ENCODE peak calls at places on chromosomes 6 and 20, in seven cellular contexts. L is NCI-H82, T is left lung, C is AML-193, I is NCI-H1417, V is NCI-H1436, Y is SK-MEL-5. G is an unnamed sample.

GRCh38 chr6:26284537-26285142 is 80.4 kb upstream of the BTN3A2 start:
- DNase-seq in L (peak; percentile 80), T (peak; percentile 87), C (peak; percentile 45), I (peak; percentile 63), V (peak; percentile 36), Y (peak; percentile 72), G (peak; percentile 65)

GRCh38 chr6:1986454-1987243 is 258.8 kb downstream of the GMDS start:
- DNase-seq in L (no peak), T (no peak), C (no peak), I (no peak), V (no peak), Y (no peak), G (no peak)

GRCh38 chr6:83265384-83265783 is 72.2 kb downstream of the RWDD2A start:
- DNase-seq in L (no peak), T (no peak), C (no peak), I (no peak), V (no peak), Y (no peak), G (no peak)

GRCh38 chr6:36927691-36928546 is 26.6 kb upstream of the PI16 start:
- DNase-seq in L (no peak), T (no peak), C (no peak), I (no peak), V (no peak), Y (no peak), G (no peak)

GRCh38 chr6:38510205-38510604 is 129.5 kb downstream of the BTBD9 start:
- DNase-seq in L (no peak), T (no peak), C (no peak), I (no peak), V (no peak), Y (no peak), G (no peak)

GRCh38 chr6:148076046-148076445 is 266.6 kb upstream of the SASH1 start:
- DNase-seq in L (no peak), T (no peak), C (no peak), I (no peak), V (no peak), Y (no peak), G (no peak)

GRCh38 chr6:35717449-35718353 is 19.1 kb upstream of the ARMC12 start:
- DNase-seq in L (no peak), T (no peak), C (no peak), I (no peak), V (no peak), Y (no peak), G (no peak)

GRCh38 chr6:90907931-90908655 is 321.2 kb upstream of the MAP3K7 start:
- DNase-seq in L (no peak), T (no peak), C (no peak), I (no peak), V (no peak), Y (no peak), G (no peak)

GRCh38 chr6:150934380-150934779 is 68.9 kb downstream of the MTHFD1L start:
- DNase-seq in L (no peak), T (no peak), C (no peak), I (no peak), V (no peak), Y (no peak), G (no peak)

GRCh38 chr6:106309024-106309423 is 16.5 kb downstream of the ATG5 start:
- DNase-seq in L (no peak), T (no peak), C (no peak), I (no peak), V (no peak), Y (no peak), G (no peak)

GRCh38 chr6:56659721-56660373 is 17.2 kb upstream of the DST start:
- DNase-seq in L (no peak), T (no peak), C (no peak), I (no peak), V (no peak), Y (no peak), G (no peak)

GRCh38 chr20:57268399-57269076 is 2.1 kb upstream of the BMP7 start:
- DNase-seq in L (no peak), T (no peak), C (no peak), I (no peak), V (no peak), Y (no peak), G (no peak)

GRCh38 chr6:132675002-132675401 is 16.0 kb upstream of the TAAR1 start:
- DNase-seq in L (no peak), T (no peak), C (no peak), I (no peak), V (no peak), Y (peak; percentile 6), G (no peak)

GRCh38 chr20:43513298-43514061 is 6.0 kb downstream of the L3MBTL1 start:
- DNase-seq in L (no peak), T (no peak), C (no peak), I (no peak), V (no peak), Y (no peak), G (no peak)

GRCh38 chr6:20572940-20573339 is 38.7 kb downstream of the CDKAL1 start:
- DNase-seq in L (no peak), T (no peak), C (peak; percentile 71), I (no peak), V (no peak), Y (no peak), G (no peak)

GRCh38 chr20:59645761-59646171 is 41.4 kb downstream of the PHACTR3 start:
- DNase-seq in L (no peak), T (no peak), C (no peak), I (no peak), V (no peak), Y (peak; percentile 43), G (no peak)

GRCh38 chr20:61649105-61649878 is 397.2 kb downstream of the CDH4 start:
- DNase-seq in L (no peak), T (peak; percentile 62), C (no peak), I (no peak), V (no peak), Y (no peak), G (no peak)